ENCODE peak calls at places on chromosomes 6 and 20, in five cellular contexts. M, V, L, H and Y are unnamed samples.

GRCh38 chr20:45890077-45890996 is 671 bp downstream of the NEURL2 start:
- DNase-seq in M (peak; percentile 84), V (no peak), L (no peak), H (no peak), Y (peak; percentile 83)

GRCh38 chr6:34695729-34696188 is 808 bp downstream of the ILRUN start:
- DNase-seq in M (no peak), V (no peak), L (no peak), H (no peak), Y (no peak)

GRCh38 chr20:33657704-33658095 is 4.4 kb upstream of the C20orf144 start:
- DNase-seq in M (no peak), V (no peak), L (no peak), H (no peak), Y (no peak)

GRCh38 chr6:1612902-1613301 is 3.2 kb downstream of the FOXC1 start:
- DNase-seq in M (no peak), V (no peak), L (peak; percentile 56), H (no peak), Y (peak; percentile 78)

GRCh38 chr6:35343092-35343834 is 905 bp downstream of the PPARD start:
- DNase-seq in M (peak; percentile 45), V (no peak), L (no peak), H (no peak), Y (no peak)

GRCh38 chr20:1451092-1451491 is 15.6 kb downstream of the NSFL1C start:
- DNase-seq in M (no peak), V (no peak), L (no peak), H (no peak), Y (no peak)

GRCh38 chr6:22149081-22149480 is 147.8 kb downstream of the PRL start:
- DNase-seq in M (no peak), V (no peak), L (no peak), H (no peak), Y (no peak)

GRCh38 chr20:63940071-63940471 is 16.1 kb downstream of the UCKL1 start:
- DNase-seq in M (no peak), V (no peak), L (no peak), H (no peak), Y (no peak)

GRCh38 chr6:90186637-90187361 is 109.8 kb downstream of the BACH2 start:
- DNase-seq in M (no peak), V (no peak), L (no peak), H (no peak), Y (no peak)

GRCh38 chr6:147117580-147117979 is 86.6 kb upstream of the STXBP5 start:
- DNase-seq in M (no peak), V (no peak), L (no peak), H (no peak), Y (peak; percentile 9)

GRCh38 chr20:15399781-15400180 is 1062.4 kb upstream of the FLRT3 start:
- DNase-seq in M (no peak), V (no peak), L (no peak), H (no peak), Y (no peak)

GRCh38 chr6:160036790-160037206 is 67.9 kb downstream of the IGF2R start:
- DNase-seq in M (no peak), V (no peak), L (peak; percentile 59), H (no peak), Y (peak; percentile 74)

GRCh38 chr6:2852921-2853322 is 11.3 kb upstream of the SERPINB1 start:
- DNase-seq in M (no peak), V (no peak), L (no peak), H (no peak), Y (no peak)

GRCh38 chr6:4316867-4317400 is 181.6 kb upstream of the ECI2 start:
- DNase-seq in M (peak; percentile 40), V (no peak), L (peak; percentile 61), H (no peak), Y (peak; percentile 24)

GRCh38 chr6:153790881-153791473 is 248.1 kb upstream of the OPRM1 start:
- DNase-seq in M (no peak), V (peak; percentile 15), L (no peak), H (no peak), Y (peak; percentile 30)

GRCh38 chr6:99905209-99906106 is 88.6 kb downstream of the MCHR2 start:
- DNase-seq in M (no peak), V (peak; percentile 60), L (peak; percentile 40), H (no peak), Y (peak; percentile 43)

GRCh38 chr6:29589423-29590048 is 4.6 kb downstream of the OR2H2 start:
- DNase-seq in M (no peak), V (peak; percentile 33), L (no peak), H (peak; percentile 10), Y (peak; percentile 59)

GRCh38 chr6:116027821-116028220 is 32.9 kb downstream of the FRK start:
- DNase-seq in M (no peak), V (no peak), L (no peak), H (no peak), Y (no peak)

GRCh38 chr20:22825546-22825945 is 209.6 kb upstream of the SSTR4 start:
- DNase-seq in M (no peak), V (no peak), L (no peak), H (no peak), Y (no peak)

GRCh38 chr6:37176268-37177082 is 6.5 kb downstream of the PIM1 start:
- DNase-seq in M (no peak), V (no peak), L (no peak), H (no peak), Y (peak; percentile 18)

GRCh38 chr6:135066397-135066796 is 11.8 kb upstream of the HBS1L start:
- DNase-seq in M (no peak), V (no peak), L (no peak), H (no peak), Y (no peak)

GRCh38 chr6:163888030-163888819 is 473.7 kb downstream of the QKI start:
- DNase-seq in M (no peak), V (no peak), L (no peak), H (no peak), Y (no peak)

GRCh38 chr6:155493694-155494143 is 38.1 kb upstream of the NOX3 start:
- DNase-seq in M (peak; percentile 37), V (peak; percentile 85), L (peak; percentile 99), H (no peak), Y (peak; percentile 97)

GRCh38 chr6:37913210-37913609 is 93.7 kb downstream of the ZFAND3 start:
- DNase-seq in M (no peak), V (no peak), L (no peak), H (no peak), Y (no peak)

GRCh38 chr6:38045701-38046305 is 226.3 kb downstream of the ZFAND3 start:
- DNase-seq in M (no peak), V (no peak), L (no peak), H (no peak), Y (no peak)

GRCh38 chr6:25050356-25050755 is 114.6 kb upstream of the RIPOR2 start:
- DNase-seq in M (no peak), V (no peak), L (no peak), H (peak; percentile 23), Y (peak; percentile 34)

GRCh38 chr6:56550307-56550706 is 92.4 kb downstream of the DST start:
- DNase-seq in M (no peak), V (no peak), L (no peak), H (no peak), Y (no peak)

GRCh38 chr20:38805958-38806854 is 709 bp downstream of the PPP1R16B start:
- DNase-seq in M (no peak), V (no peak), L (no peak), H (peak; percentile 24), Y (no peak)

GRCh38 chr20:16764560-16764959 is 16.4 kb downstream of the OTOR start:
- DNase-seq in M (no peak), V (no peak), L (no peak), H (no peak), Y (no peak)

GRCh38 chr6:151434369-151434768 is 17.6 kb downstream of the RMND1 start:
- DNase-seq in M (no peak), V (no peak), L (no peak), H (no peak), Y (no peak)
- H3K4me3 ChIP-seq in M (no peak overlapping the region), V (no peak overlapping the region), L (no peak overlapping the region), H (no peak overlapping the region), Y (no peak overlapping the region)

GRCh38 chr20:3782597-3782996 is 1.3 kb upstream of the SPEF1 start:
- DNase-seq in M (no peak), V (no peak), L (no peak), H (no peak), Y (no peak)

GRCh38 chr20:3783068-3783489 is 1.8 kb upstream of the SPEF1 start:
- DNase-seq in M (no peak), V (no peak), L (no peak), H (no peak), Y (no peak)

GRCh38 chr20:3783516-3784225 is 2.4 kb upstream of the SPEF1 start:
- DNase-seq in M (no peak), V (no peak), L (no peak), H (no peak), Y (no peak)

GRCh38 chr20:3778976-3779375 is 2.3 kb downstream of the SPEF1 start:
- DNase-seq in M (no peak), V (no peak), L (no peak), H (no peak), Y (no peak)

DNA sequence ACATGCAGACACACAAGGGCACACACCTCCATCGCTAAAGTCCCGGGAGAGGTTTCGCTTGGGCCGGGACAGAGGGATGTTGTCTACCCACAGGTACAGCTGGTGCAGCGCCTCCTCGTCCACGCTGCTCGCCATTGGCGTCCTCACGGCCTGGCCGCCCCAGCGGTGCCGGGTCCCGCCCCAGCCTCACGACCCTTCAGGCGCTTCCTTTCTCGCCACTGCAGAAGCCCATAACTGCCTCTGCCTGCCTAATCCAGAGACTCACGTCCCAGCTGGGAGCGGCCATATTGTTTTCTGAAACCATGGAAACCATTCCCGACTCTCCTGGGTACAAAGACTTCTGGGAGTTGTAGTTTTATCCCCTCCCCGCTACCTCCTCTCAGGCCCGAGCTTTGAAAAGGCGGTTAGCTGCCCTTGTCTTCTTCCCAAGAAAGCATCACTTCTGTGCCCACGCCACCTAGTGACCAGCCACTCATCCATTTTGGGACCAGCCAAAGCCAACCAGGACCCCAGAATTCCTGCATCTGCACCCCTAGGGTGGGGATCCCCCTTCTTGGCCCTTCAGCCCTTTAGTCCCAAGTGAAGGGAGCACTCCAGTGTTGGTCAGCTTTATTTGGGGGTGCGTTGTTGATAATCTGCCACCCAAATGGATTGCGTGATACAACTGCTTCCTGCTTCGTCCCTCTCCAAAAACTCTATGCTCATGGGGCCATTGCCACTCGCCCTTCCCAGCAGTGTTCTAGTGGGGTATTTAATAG is at the start of gene SPEF1:
- DNase-seq in M (peak; percentile 69), V (peak; percentile 92), L (peak; percentile 77), H (no peak), Y (peak; percentile 90)
- H3K4me3 ChIP-seq in M (peak within 1 kb of the TSS; percentile 67), V (peak within 1 kb of the TSS; percentile 55), L (peak within 1 kb of the TSS; percentile 48), H (peak within 1 kb of the TSS; percentile 61), Y (peak within 1 kb of the TSS; percentile 50)

GRCh38 chr6:10749734-10750133 is 2.1 kb downstream of the TMEM14B start:
- DNase-seq in M (no peak), V (no peak), L (no peak), H (no peak), Y (no peak)

GRCh38 chr6:10745116-10745515 is 2.5 kb upstream of the TMEM14B start:
- DNase-seq in M (no peak), V (no peak), L (no peak), H (no peak), Y (no peak)

GRCh38 chr6:10747251-10747972 is at the start of gene TMEM14B:
- DNase-seq in M (peak; percentile 100), V (peak; percentile 91), L (peak; percentile 72), H (peak; percentile 99), Y (peak; percentile 95)

GRCh38 chr6:10743514-10743913 is 4.1 kb upstream of the TMEM14B start:
- DNase-seq in M (no peak), V (no peak), L (no peak), H (no peak), Y (no peak)

GRCh38 chr6:10746915-10747250 is 722 bp upstream of the TMEM14B start:
- DNase-seq in M (no peak), V (no peak), L (no peak), H (no peak), Y (no peak)
- H3K4me3 ChIP-seq in M (peak overlapping the region; percentile 74), V (peak overlapping the region; percentile 84), L (peak overlapping the region; percentile 69), H (peak overlapping the region; percentile 92), Y (peak overlapping the region; percentile 79)

GRCh38 chr6:156794963-156795362 is 17.8 kb downstream of the ARID1B start:
- DNase-seq in M (no peak), V (no peak), L (no peak), H (no peak), Y (no peak)
- H3K4me3 ChIP-seq in M (no peak overlapping the region), V (no peak overlapping the region), L (no peak overlapping the region), H (no peak overlapping the region), Y (no peak overlapping the region)